ENCODE peak calls at places on chromosomes 1 and 21, in five cellular contexts. Z is ovary, S is IMR-90, C is uterus, R is HCT116. F is an unnamed sample.

GRCh38 chr1:151782741-151783140 is 7.6 kb downstream of the TDRKH start:
- DNase-seq in Z (no peak), S (no peak), C (no peak), R (no peak), F (no peak)

GRCh38 chr1:39189592-39190041 is 14.9 kb upstream of the MACF1 start:
- DNase-seq in Z (no peak), S (peak; percentile 86), C (no peak), R (no peak), F (no peak)

GRCh38 chr1:39676951-39677350 is 5.0 kb upstream of the NT5C1A start:
- DNase-seq in Z (no peak), S (no peak), C (no peak), R (no peak), F (no peak)

GRCh38 chr1:228007054-228007800 is 429 bp downstream of the WNT3A start:
- DNase-seq in Z (no peak), S (no peak), C (peak; percentile 9), R (no peak), F (no peak)

GRCh38 chr21:36155603-36156338 is 853 bp upstream of the DOP1B start:
- DNase-seq in Z (peak; percentile 56), S (no peak), C (no peak), R (no peak), F (peak; percentile 69)

GRCh38 chr1:204867666-204868339 is 2.9 kb upstream of the NFASC start:
- DNase-seq in Z (no peak), S (no peak), C (no peak), R (no peak), F (no peak)

GRCh38 chr1:91827094-91828006 is 58.6 kb downstream of the TGFBR3 start:
- DNase-seq in Z (no peak), S (no peak), C (no peak), R (no peak), F (peak; percentile 67)

GRCh38 chr1:201475915-201476669 is 7.1 kb upstream of the PHLDA3 start:
- DNase-seq in Z (no peak), S (no peak), C (no peak), R (no peak), F (no peak)

GRCh38 chr1:61142726-61143500 is 60.6 kb downstream of the NFIA start:
- DNase-seq in Z (no peak), S (no peak), C (no peak), R (no peak), F (peak; percentile 69)

GRCh38 chr1:43270421-43271095 is 775 bp downstream of the TMEM125 start:
- DNase-seq in Z (peak; percentile 49), S (no peak), C (no peak), R (peak; percentile 65), F (peak; percentile 86)

GRCh38 chr1:84299536-84300260 is 1.8 kb upstream of the SAMD13 start:
- DNase-seq in Z (no peak), S (peak; percentile 18), C (no peak), R (no peak), F (no peak)

GRCh38 chr1:194214735-194215134 is 1028.3 kb upstream of the B3GALT2 start:
- DNase-seq in Z (no peak), S (no peak), C (no peak), R (no peak), F (no peak)

GRCh38 chr1:153945795-153946621 is 510 bp downstream of the DENND4B start:
- DNase-seq in Z (peak; percentile 86), S (peak; percentile 56), C (peak; percentile 68), R (no peak), F (peak; percentile 61)

GRCh38 chr1:165832902-165833301 is 5.5 kb downstream of the UCK2 start:
- DNase-seq in Z (no peak), S (no peak), C (no peak), R (no peak), F (no peak)

GRCh38 chr1:197150336-197151005 is 4.0 kb upstream of the ASPM start:
- DNase-seq in Z (no peak), S (no peak), C (no peak), R (no peak), F (no peak)

DNA sequence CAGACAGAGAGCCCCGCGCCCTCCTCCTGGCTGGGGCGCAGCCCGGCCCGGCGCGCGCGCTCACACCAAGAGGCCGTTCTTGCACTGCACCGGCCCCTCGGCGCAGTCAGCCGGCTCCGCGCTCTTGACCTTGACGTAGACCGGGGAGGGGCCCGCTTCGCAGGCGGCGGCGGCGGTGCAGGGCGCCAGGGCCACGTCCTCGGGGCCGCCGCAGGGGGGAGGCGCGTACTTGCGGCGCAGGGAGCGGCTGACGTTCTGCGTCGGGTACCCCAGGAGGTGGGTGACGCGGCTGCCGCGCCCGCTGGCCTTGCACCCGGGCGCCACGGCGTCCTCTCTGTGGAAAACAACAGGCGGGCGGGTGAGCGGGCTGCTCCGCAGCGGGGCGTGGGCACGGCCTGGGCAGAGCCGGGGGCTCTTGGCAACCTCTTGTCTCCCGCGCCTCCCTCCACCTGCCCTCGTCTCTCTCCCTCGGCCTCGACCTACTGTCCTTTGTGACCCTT is 7.7 kb downstream of the VSIG8 start:
- DNase-seq in Z (peak; percentile 94), S (peak; percentile 77), C (peak; percentile 82), R (peak; percentile 54), F (peak; percentile 62)
- TF ChIP-seq POLR2A in Z (peak; percentile 82), S (peak; percentile 71), C (peak; percentile 82), R (peak; percentile 79), F (peak; percentile 82)

DNA sequence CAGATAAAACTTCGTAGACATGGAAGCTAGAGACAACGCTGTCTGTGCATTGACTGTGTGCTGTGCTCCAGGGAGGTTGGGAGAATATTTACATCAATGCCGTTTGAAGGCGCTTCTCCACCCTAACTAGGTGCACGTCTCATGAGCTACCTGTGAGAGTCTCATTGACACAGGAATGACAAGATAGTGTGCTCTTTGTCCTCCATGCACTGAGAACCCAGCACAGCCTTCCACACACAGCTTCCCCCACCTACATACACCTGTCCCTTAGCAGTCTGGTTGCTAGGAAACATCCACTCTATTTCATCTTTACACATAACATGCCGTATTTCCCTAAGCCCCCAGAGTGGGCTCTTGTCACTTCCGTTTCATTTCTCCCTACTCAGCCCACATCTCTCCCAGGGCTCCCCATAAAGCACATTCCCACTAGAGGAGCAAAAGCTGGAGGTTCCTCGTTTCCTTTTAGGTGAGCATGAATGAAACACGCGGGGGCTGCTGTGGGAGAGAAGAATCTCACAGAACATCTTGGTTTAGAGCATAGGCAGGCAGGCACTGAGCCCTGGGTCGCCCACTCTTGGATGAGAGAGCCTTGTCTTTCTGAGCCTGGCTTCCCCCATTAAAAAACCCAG is 137.0 kb downstream of the ETS2 start:
- DNase-seq in Z (no peak), S (no peak), C (no peak), R (no peak), F (no peak)
- TF ChIP-seq POLR2A in Z (no peak), S (no peak), C (no peak), R (no peak), F (no peak)

GRCh38 chr1:23620605-23621004 is 61.3 kb upstream of the ID3 start:
- DNase-seq in Z (no peak), S (no peak), C (no peak), R (no peak), F (no peak)

GRCh38 chr1:23622284-23622683 is 63.0 kb upstream of the ID3 start:
- DNase-seq in Z (no peak), S (no peak), C (no peak), R (no peak), F (no peak)

GRCh38 chr1:23617019-23617418 is 57.7 kb upstream of the ID3 start:
- DNase-seq in Z (no peak), S (no peak), C (no peak), R (no peak), F (no peak)

GRCh38 chr1:23618586-23619083 is 59.3 kb upstream of the ID3 start:
- DNase-seq in Z (no peak), S (no peak), C (no peak), R (no peak), F (no peak)

GRCh38 chr1:23619299-23620188 is 60.2 kb upstream of the ID3 start:
- DNase-seq in Z (no peak), S (peak; percentile 13), C (no peak), R (no peak), F (peak; percentile 25)
- TF ChIP-seq POLR2A in Z (no peak), S (no peak), C (no peak), R (no peak), F (no peak)

DNA sequence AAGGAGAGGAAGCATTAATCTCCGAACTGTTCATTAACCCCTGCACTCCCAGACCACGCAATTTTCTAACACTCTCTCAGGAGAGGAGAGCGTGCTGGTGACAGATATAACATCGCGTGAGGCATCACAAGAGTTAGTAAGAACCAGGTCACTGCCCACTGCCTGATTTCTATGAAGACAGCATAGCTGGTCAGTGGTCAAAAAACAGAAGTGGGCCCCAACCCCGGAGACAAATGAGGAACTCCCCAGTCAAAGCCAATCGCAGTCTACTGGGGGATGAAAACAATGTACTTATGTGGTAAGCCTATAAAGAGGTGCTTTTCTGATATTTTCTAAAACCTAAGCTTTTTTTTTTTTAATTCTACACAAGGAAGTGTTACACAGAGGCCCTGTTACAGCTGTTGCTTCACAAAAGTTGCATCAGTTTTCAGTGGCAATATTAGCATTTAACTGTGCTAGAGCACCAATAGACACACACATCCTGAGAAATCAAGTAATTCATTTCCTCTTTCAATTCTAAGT is 231.8 kb upstream of the IRF2BP2 start:
- DNase-seq in Z (no peak), S (peak; percentile 30), C (no peak), R (no peak), F (no peak)
- TF ChIP-seq POLR2A in Z (no peak), S (no peak), C (no peak), R (no peak), F (no peak)

GRCh38 chr21:32770514-32771133 is 931 bp downstream of the PAXBP1 start:
- DNase-seq in Z (no peak), S (peak; percentile 8), C (no peak), R (no peak), F (peak; percentile 14)

GRCh38 chr21:32776743-32777142 is 5.2 kb upstream of the PAXBP1 start:
- DNase-seq in Z (no peak), S (no peak), C (no peak), R (no peak), F (no peak)

GRCh38 chr21:32771134-32771523 is 426 bp downstream of the PAXBP1 start:
- DNase-seq in Z (peak; percentile 75), S (peak; percentile 56), C (peak; percentile 43), R (no peak), F (peak; percentile 30)

GRCh38 chr21:32768530-32768929 is 3.0 kb downstream of the PAXBP1 start:
- DNase-seq in Z (no peak), S (peak; percentile 8), C (no peak), R (no peak), F (no peak)

GRCh38 chr21:32772281-32773047 is 909 bp upstream of the PAXBP1 start:
- DNase-seq in Z (peak; percentile 39), S (peak; percentile 20), C (no peak), R (no peak), F (peak; percentile 19)
- TF ChIP-seq POLR2A in Z (no peak), S (no peak), C (no peak), R (peak; percentile 18), F (no peak)

DNA sequence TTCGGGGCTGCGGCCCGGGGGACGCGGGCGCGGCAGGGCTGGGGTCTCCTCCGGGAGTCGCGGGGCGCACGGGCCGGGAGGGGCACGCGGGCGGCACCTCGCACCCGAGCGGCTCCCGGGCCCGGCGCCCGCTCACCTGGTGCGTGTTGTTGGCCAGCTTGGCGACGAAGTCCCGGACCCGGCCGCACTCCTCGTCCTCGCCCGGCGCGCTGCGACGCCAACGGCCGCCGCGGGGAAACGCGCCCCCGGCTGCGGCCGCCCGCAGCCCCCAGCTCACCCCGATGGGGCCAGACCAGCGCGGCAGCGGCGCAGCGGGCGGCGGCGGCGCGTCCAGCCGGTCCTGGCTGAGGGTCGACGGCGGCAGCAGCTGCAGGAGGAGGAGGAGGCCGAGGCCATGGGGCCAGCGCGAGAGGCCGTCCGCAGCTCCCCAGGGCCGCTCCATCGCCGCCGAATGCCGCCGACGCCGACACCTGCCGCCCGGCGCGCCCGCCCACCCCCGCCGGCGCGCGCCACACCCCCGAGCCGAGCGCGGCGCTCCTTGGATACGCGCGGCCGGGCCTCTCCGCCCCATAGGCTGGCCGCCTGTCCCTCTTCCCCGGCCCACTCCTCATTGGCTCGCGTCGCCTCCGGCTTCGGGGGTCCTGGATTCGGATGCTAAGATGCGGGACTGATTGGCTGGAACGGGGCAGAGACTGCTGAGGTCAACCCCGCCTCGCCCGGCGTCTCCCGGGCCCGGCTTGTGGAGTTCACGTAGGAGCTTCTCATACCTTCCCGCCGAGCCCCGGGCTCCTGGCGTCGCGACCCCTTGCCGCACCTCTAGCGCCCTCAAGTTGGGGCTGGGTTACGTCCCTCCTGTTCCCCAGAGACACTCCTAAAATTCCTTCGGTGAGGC is at the start of gene SORT1:
- DNase-seq in Z (peak; percentile 76), S (peak; percentile 83), C (peak; percentile 85), R (peak; percentile 74), F (peak; percentile 82)
- TF ChIP-seq POLR2A in Z (no peak), S (peak; percentile 30), C (peak; percentile 64), R (no peak), F (peak; percentile 55)